ENCODE peak calls at places on chromosomes 6 and 20, in nine cellular contexts. One of them, this sample, is unnamed.

GRCh38 chr20:23138226-23138625 is 52.1 kb upstream of the CD93 start:
- DNase-seq in adrenal gland: no peak
- DNase-seq in WTC11: no peak
- DNase-seq in foreskin melanocyte: no peak
- DNase-seq in memory B cell: no peak
- DNase-seq in foreskin fibroblast: no peak
- DNase-seq in activated naive CD8-positive, alpha-beta T cell treated with anti-CD3 and anti-CD28 coated beads, Interleukin-2, amount 50 U/mL, for 24 hours: no peak
- DNase-seq in activated CD4-positive, alpha-beta T cell treated with anti-CD3 and anti-CD28 coated beads, Interleukin-2, amount 50 U/mL, for 1 hour: no peak
- DNase-seq in H7: no peak
- DNase-seq in this sample: no peak

GRCh38 chr20:3532089-3532615 is 61.3 kb downstream of the ATRN start:
- DNase-seq in foreskin fibroblast: no peak
- DNase-seq in activated CD4-positive, alpha-beta T cell treated with anti-CD3 and anti-CD28 coated beads, Interleukin-2, amount 50 U/mL, for 1 hour: no peak
- DNase-seq in foreskin melanocyte: no peak
- DNase-seq in WTC11: no peak
- DNase-seq in H7: no peak
- DNase-seq in adrenal gland: no peak
- DNase-seq in activated naive CD8-positive, alpha-beta T cell treated with anti-CD3 and anti-CD28 coated beads, Interleukin-2, amount 50 U/mL, for 24 hours: no peak
- DNase-seq in memory B cell: no peak
- DNase-seq in this sample: no peak

GRCh38 chr6:21426841-21427490 is 166.6 kb upstream of the SOX4 start:
- DNase-seq in foreskin fibroblast: no peak
- DNase-seq in adrenal gland: no peak
- DNase-seq in memory B cell: no peak
- DNase-seq in H7: no peak
- DNase-seq in activated CD4-positive, alpha-beta T cell treated with anti-CD3 and anti-CD28 coated beads, Interleukin-2, amount 50 U/mL, for 1 hour: no peak
- DNase-seq in activated naive CD8-positive, alpha-beta T cell treated with anti-CD3 and anti-CD28 coated beads, Interleukin-2, amount 50 U/mL, for 24 hours: no peak
- DNase-seq in foreskin melanocyte: no peak
- DNase-seq in WTC11: no peak
- DNase-seq in this sample: no peak

GRCh38 chr6:33761922-33762629 is 15.4 kb upstream of the IP6K3 start:
- DNase-seq in foreskin fibroblast: peak
- DNase-seq in foreskin melanocyte: no peak
- DNase-seq in activated CD4-positive, alpha-beta T cell treated with anti-CD3 and anti-CD28 coated beads, Interleukin-2, amount 50 U/mL, for 1 hour: peak
- DNase-seq in H7: peak
- DNase-seq in adrenal gland: peak
- DNase-seq in activated naive CD8-positive, alpha-beta T cell treated with anti-CD3 and anti-CD28 coated beads, Interleukin-2, amount 50 U/mL, for 24 hours: peak
- DNase-seq in WTC11: peak
- DNase-seq in memory B cell: peak
- DNase-seq in this sample: no peak

GRCh38 chr6:169536446-169537170 is 165.2 kb downstream of the WDR27 start:
- DNase-seq in foreskin fibroblast: peak
- DNase-seq in adrenal gland: no peak
- DNase-seq in foreskin melanocyte: no peak
- DNase-seq in memory B cell: no peak
- DNase-seq in activated naive CD8-positive, alpha-beta T cell treated with anti-CD3 and anti-CD28 coated beads, Interleukin-2, amount 50 U/mL, for 24 hours: no peak
- DNase-seq in activated CD4-positive, alpha-beta T cell treated with anti-CD3 and anti-CD28 coated beads, Interleukin-2, amount 50 U/mL, for 1 hour: no peak
- DNase-seq in H7: no peak
- DNase-seq in WTC11: no peak
- DNase-seq in this sample: no peak

GRCh38 chr6:126180585-126180984 is 159.3 kb upstream of the CENPW start:
- DNase-seq in H7: no peak
- DNase-seq in WTC11: no peak
- DNase-seq in foreskin melanocyte: no peak
- DNase-seq in foreskin fibroblast: peak
- DNase-seq in activated naive CD8-positive, alpha-beta T cell treated with anti-CD3 and anti-CD28 coated beads, Interleukin-2, amount 50 U/mL, for 24 hours: no peak
- DNase-seq in adrenal gland: no peak
- DNase-seq in memory B cell: no peak
- DNase-seq in activated CD4-positive, alpha-beta T cell treated with anti-CD3 and anti-CD28 coated beads, Interleukin-2, amount 50 U/mL, for 1 hour: no peak
- DNase-seq in this sample: no peak

GRCh38 chr6:168589275-168589674 is 148.3 kb downstream of the SMOC2 start:
- DNase-seq in WTC11: no peak
- DNase-seq in foreskin fibroblast: no peak
- DNase-seq in activated naive CD8-positive, alpha-beta T cell treated with anti-CD3 and anti-CD28 coated beads, Interleukin-2, amount 50 U/mL, for 24 hours: no peak
- DNase-seq in memory B cell: no peak
- DNase-seq in H7: no peak
- DNase-seq in adrenal gland: no peak
- DNase-seq in foreskin melanocyte: no peak
- DNase-seq in activated CD4-positive, alpha-beta T cell treated with anti-CD3 and anti-CD28 coated beads, Interleukin-2, amount 50 U/mL, for 1 hour: no peak
- DNase-seq in this sample: no peak

GRCh38 chr20:48626938-48627736 is 200.7 kb downstream of the PREX1 start:
- DNase-seq in memory B cell: no peak
- DNase-seq in foreskin fibroblast: no peak
- DNase-seq in activated CD4-positive, alpha-beta T cell treated with anti-CD3 and anti-CD28 coated beads, Interleukin-2, amount 50 U/mL, for 1 hour: no peak
- DNase-seq in foreskin melanocyte: no peak
- DNase-seq in H7: no peak
- DNase-seq in adrenal gland: no peak
- DNase-seq in activated naive CD8-positive, alpha-beta T cell treated with anti-CD3 and anti-CD28 coated beads, Interleukin-2, amount 50 U/mL, for 24 hours: no peak
- DNase-seq in WTC11: no peak
- DNase-seq in this sample: no peak

GRCh38 chr6:134240664-134241431 is 77.1 kb downstream of the SGK1 start:
- DNase-seq in activated CD4-positive, alpha-beta T cell treated with anti-CD3 and anti-CD28 coated beads, Interleukin-2, amount 50 U/mL, for 1 hour: peak
- DNase-seq in adrenal gland: peak
- DNase-seq in memory B cell: peak
- DNase-seq in H7: no peak
- DNase-seq in WTC11: no peak
- DNase-seq in foreskin melanocyte: no peak
- DNase-seq in foreskin fibroblast: no peak
- DNase-seq in activated naive CD8-positive, alpha-beta T cell treated with anti-CD3 and anti-CD28 coated beads, Interleukin-2, amount 50 U/mL, for 24 hours: peak
- DNase-seq in this sample: no peak

GRCh38 chr20:2986466-2986865 is 57.0 kb upstream of the GNRH2 start:
- DNase-seq in foreskin melanocyte: no peak
- DNase-seq in foreskin fibroblast: peak
- DNase-seq in memory B cell: no peak
- DNase-seq in H7: no peak
- DNase-seq in adrenal gland: no peak
- DNase-seq in activated naive CD8-positive, alpha-beta T cell treated with anti-CD3 and anti-CD28 coated beads, Interleukin-2, amount 50 U/mL, for 24 hours: peak
- DNase-seq in WTC11: no peak
- DNase-seq in activated CD4-positive, alpha-beta T cell treated with anti-CD3 and anti-CD28 coated beads, Interleukin-2, amount 50 U/mL, for 1 hour: no peak
- DNase-seq in this sample: no peak

GRCh38 chr6:104473021-104473429 is 386.7 kb downstream of the HACE1 start:
- DNase-seq in foreskin fibroblast: no peak
- DNase-seq in activated CD4-positive, alpha-beta T cell treated with anti-CD3 and anti-CD28 coated beads, Interleukin-2, amount 50 U/mL, for 1 hour: no peak
- DNase-seq in H7: peak
- DNase-seq in foreskin melanocyte: no peak
- DNase-seq in adrenal gland: no peak
- DNase-seq in memory B cell: no peak
- DNase-seq in WTC11: peak
- DNase-seq in activated naive CD8-positive, alpha-beta T cell treated with anti-CD3 and anti-CD28 coated beads, Interleukin-2, amount 50 U/mL, for 24 hours: no peak
- DNase-seq in this sample: peak

GRCh38 chr6:34235605-34236422 is 859 bp upstream of the HMGA1 start:
- DNase-seq in WTC11: peak
- DNase-seq in foreskin melanocyte: no peak
- DNase-seq in H7: no peak
- DNase-seq in activated naive CD8-positive, alpha-beta T cell treated with anti-CD3 and anti-CD28 coated beads, Interleukin-2, amount 50 U/mL, for 24 hours: peak
- DNase-seq in adrenal gland: peak
- DNase-seq in memory B cell: peak
- DNase-seq in foreskin fibroblast: peak
- DNase-seq in activated CD4-positive, alpha-beta T cell treated with anti-CD3 and anti-CD28 coated beads, Interleukin-2, amount 50 U/mL, for 1 hour: peak
- DNase-seq in this sample: no peak

GRCh38 chr20:6756961-6757595 is 10.4 kb upstream of the BMP2 start:
- DNase-seq in WTC11: no peak
- DNase-seq in adrenal gland: no peak
- DNase-seq in memory B cell: no peak
- DNase-seq in foreskin melanocyte: no peak
- DNase-seq in activated CD4-positive, alpha-beta T cell treated with anti-CD3 and anti-CD28 coated beads, Interleukin-2, amount 50 U/mL, for 1 hour: no peak
- DNase-seq in foreskin fibroblast: no peak
- DNase-seq in activated naive CD8-positive, alpha-beta T cell treated with anti-CD3 and anti-CD28 coated beads, Interleukin-2, amount 50 U/mL, for 24 hours: no peak
- DNase-seq in H7: no peak
- DNase-seq in this sample: no peak

GRCh38 chr20:64184795-64185194 is 20.5 kb downstream of the MYT1 start:
- DNase-seq in foreskin melanocyte: no peak
- DNase-seq in activated CD4-positive, alpha-beta T cell treated with anti-CD3 and anti-CD28 coated beads, Interleukin-2, amount 50 U/mL, for 1 hour: no peak
- DNase-seq in activated naive CD8-positive, alpha-beta T cell treated with anti-CD3 and anti-CD28 coated beads, Interleukin-2, amount 50 U/mL, for 24 hours: no peak
- DNase-seq in memory B cell: no peak
- DNase-seq in adrenal gland: no peak
- DNase-seq in foreskin fibroblast: no peak
- DNase-seq in H7: no peak
- DNase-seq in WTC11: no peak
- DNase-seq in this sample: no peak

GRCh38 chr6:151294561-151295101 is 54.9 kb downstream of the AKAP12 start:
- DNase-seq in memory B cell: no peak
- DNase-seq in adrenal gland: no peak
- DNase-seq in activated CD4-positive, alpha-beta T cell treated with anti-CD3 and anti-CD28 coated beads, Interleukin-2, amount 50 U/mL, for 1 hour: no peak
- DNase-seq in foreskin fibroblast: peak
- DNase-seq in WTC11: no peak
- DNase-seq in foreskin melanocyte: no peak
- DNase-seq in H7: no peak
- DNase-seq in activated naive CD8-positive, alpha-beta T cell treated with anti-CD3 and anti-CD28 coated beads, Interleukin-2, amount 50 U/mL, for 24 hours: no peak
- DNase-seq in this sample: no peak

GRCh38 chr6:22954749-22955385 is 385.5 kb downstream of the HDGFL1 start:
- DNase-seq in WTC11: no peak
- DNase-seq in adrenal gland: no peak
- DNase-seq in H7: no peak
- DNase-seq in activated naive CD8-positive, alpha-beta T cell treated with anti-CD3 and anti-CD28 coated beads, Interleukin-2, amount 50 U/mL, for 24 hours: no peak
- DNase-seq in foreskin melanocyte: no peak
- DNase-seq in foreskin fibroblast: no peak
- DNase-seq in memory B cell: no peak
- DNase-seq in activated CD4-positive, alpha-beta T cell treated with anti-CD3 and anti-CD28 coated beads, Interleukin-2, amount 50 U/mL, for 1 hour: no peak
- DNase-seq in this sample: no peak

GRCh38 chr6:33417127-33417902 is 592 bp downstream of the CUTA start:
- DNase-seq in activated CD4-positive, alpha-beta T cell treated with anti-CD3 and anti-CD28 coated beads, Interleukin-2, amount 50 U/mL, for 1 hour: no peak
- DNase-seq in foreskin fibroblast: peak
- DNase-seq in adrenal gland: peak
- DNase-seq in memory B cell: no peak
- DNase-seq in H7: no peak
- DNase-seq in activated naive CD8-positive, alpha-beta T cell treated with anti-CD3 and anti-CD28 coated beads, Interleukin-2, amount 50 U/mL, for 24 hours: no peak
- DNase-seq in WTC11: no peak
- DNase-seq in foreskin melanocyte: no peak
- DNase-seq in this sample: no peak

GRCh38 chr6:16322666-16323312 is 84.4 kb downstream of the GMPR start:
- DNase-seq in WTC11: no peak
- DNase-seq in activated CD4-positive, alpha-beta T cell treated with anti-CD3 and anti-CD28 coated beads, Interleukin-2, amount 50 U/mL, for 1 hour: peak
- DNase-seq in foreskin fibroblast: peak
- DNase-seq in foreskin melanocyte: no peak
- DNase-seq in activated naive CD8-positive, alpha-beta T cell treated with anti-CD3 and anti-CD28 coated beads, Interleukin-2, amount 50 U/mL, for 24 hours: peak
- DNase-seq in adrenal gland: peak
- DNase-seq in memory B cell: peak
- DNase-seq in H7: no peak
- DNase-seq in this sample: peak